ENCODE peak calls at places on chromosomes 16 and 17, in five cellular contexts. One of them, this sample, is unnamed.

GRCh38 chr17:41338961-41339485 is 11.6 kb downstream of the KRT33A start:
- DNase-seq in A549: no peak
- DNase-seq in tibial nerve: no peak
- DNase-seq in suprapubic skin: no peak
- DNase-seq in ovary: no peak
- DNase-seq in this sample: no peak

GRCh38 chr17:61461586-61461966 is 9.4 kb downstream of the TBX4 start:
- DNase-seq in A549: no peak
- DNase-seq in tibial nerve: no peak
- DNase-seq in suprapubic skin: peak
- DNase-seq in ovary: no peak
- DNase-seq in this sample: peak

GRCh38 chr16:67284699-67285646 is 5.6 kb downstream of the PLEKHG4 start:
- DNase-seq in A549: peak
- DNase-seq in tibial nerve: no peak
- DNase-seq in suprapubic skin: no peak
- DNase-seq in ovary: no peak
- DNase-seq in this sample: no peak

GRCh38 chr17:57811633-57812280 is 38.1 kb downstream of the MRPS23 start:
- DNase-seq in A549: no peak
- DNase-seq in tibial nerve: no peak
- DNase-seq in suprapubic skin: no peak
- DNase-seq in ovary: no peak
- DNase-seq in this sample: no peak

GRCh38 chr16:68252383-68252782 is 7.2 kb downstream of the PLA2G15 start:
- DNase-seq in A549: no peak
- DNase-seq in tibial nerve: no peak
- DNase-seq in suprapubic skin: no peak
- DNase-seq in ovary: no peak
- DNase-seq in this sample: no peak

GRCh38 chr17:40707720-40708119 is 4.2 kb upstream of the KRT24 start:
- DNase-seq in A549: peak
- DNase-seq in tibial nerve: peak
- DNase-seq in suprapubic skin: peak
- DNase-seq in ovary: no peak
- DNase-seq in this sample: peak

GRCh38 chr16:88287219-88287618 is 95.5 kb upstream of the ZNF469 start:
- DNase-seq in A549: peak
- DNase-seq in tibial nerve: no peak
- DNase-seq in suprapubic skin: no peak
- DNase-seq in ovary: no peak
- DNase-seq in this sample: no peak

GRCh38 chr16:83715217-83715920 is 92.4 kb upstream of the HSBP1 start:
- DNase-seq in A549: no peak
- DNase-seq in tibial nerve: no peak
- DNase-seq in suprapubic skin: peak
- DNase-seq in ovary: no peak
- DNase-seq in this sample: no peak

GRCh38 chr16:69003500-69003899 is 102.0 kb upstream of the HAS3 start:
- DNase-seq in A549: peak
- DNase-seq in tibial nerve: no peak
- DNase-seq in suprapubic skin: no peak
- DNase-seq in ovary: no peak
- DNase-seq in this sample: no peak

GRCh38 chr17:76271669-76272540 is 6.8 kb downstream of the UBALD2 start:
- DNase-seq in A549: no peak
- DNase-seq in tibial nerve: no peak
- DNase-seq in suprapubic skin: no peak
- DNase-seq in ovary: peak
- DNase-seq in this sample: no peak

GRCh38 chr16:86370036-86370435 is 140.3 kb upstream of the FOXF1 start:
- DNase-seq in A549: no peak
- DNase-seq in tibial nerve: no peak
- DNase-seq in suprapubic skin: no peak
- DNase-seq in ovary: no peak
- DNase-seq in this sample: no peak

GRCh38 chr17:8631554-8631877 is 991 bp upstream of the MYH10 start:
- DNase-seq in A549: no peak
- DNase-seq in tibial nerve: no peak
- DNase-seq in suprapubic skin: no peak
- DNase-seq in ovary: no peak
- DNase-seq in this sample: no peak

GRCh38 chr17:82396601-82397435 is 21.3 kb upstream of the HEXD start:
- DNase-seq in A549: no peak
- DNase-seq in tibial nerve: no peak
- DNase-seq in suprapubic skin: no peak
- DNase-seq in ovary: no peak
- DNase-seq in this sample: no peak

GRCh38 chr16:50268352-50268751 is 2.0 kb downstream of the ADCY7 start:
- DNase-seq in A549: no peak
- DNase-seq in tibial nerve: no peak
- DNase-seq in suprapubic skin: no peak
- DNase-seq in ovary: no peak
- DNase-seq in this sample: peak

GRCh38 chr17:7440113-7440822 is 956 bp downstream of the FGF11 start:
- DNase-seq in A549: peak
- DNase-seq in tibial nerve: no peak
- DNase-seq in suprapubic skin: peak
- DNase-seq in ovary: peak
- DNase-seq in this sample: peak

GRCh38 chr17:18182978-18183333 is 672 bp upstream of the ALKBH5 start:
- DNase-seq in A549: no peak
- DNase-seq in tibial nerve: peak
- DNase-seq in suprapubic skin: peak
- DNase-seq in ovary: peak
- DNase-seq in this sample: peak

DNA sequence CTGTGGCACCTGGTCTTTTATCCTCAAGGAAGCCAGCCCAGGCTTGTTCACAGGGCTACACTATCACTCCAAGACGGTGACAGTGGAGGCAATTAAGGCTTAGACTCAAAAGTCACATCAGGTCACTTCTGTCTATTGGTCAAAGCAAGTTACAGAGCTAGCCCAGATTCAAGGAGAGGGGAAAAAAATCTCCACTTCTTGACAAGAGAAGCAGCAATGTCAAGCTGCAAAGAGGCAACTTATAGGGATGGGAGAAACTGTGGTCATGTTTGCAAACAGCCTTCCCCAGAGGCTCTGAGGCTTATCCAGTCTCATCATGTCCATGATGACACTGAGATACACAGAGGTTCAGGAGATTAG is 31.6 kb downstream of the SERPINF1 start:
- DNase-seq in A549: no peak
- DNase-seq in tibial nerve: no peak
- DNase-seq in suprapubic skin: no peak
- DNase-seq in ovary: no peak
- DNase-seq in this sample: peak
- TF ChIP-seq EP300 in A549: no peak
- TF ChIP-seq EP300 in tibial nerve: no peak
- TF ChIP-seq EP300 in suprapubic skin: no peak
- TF ChIP-seq EP300 in ovary: no peak
- TF ChIP-seq EP300 in this sample: no peak

DNA sequence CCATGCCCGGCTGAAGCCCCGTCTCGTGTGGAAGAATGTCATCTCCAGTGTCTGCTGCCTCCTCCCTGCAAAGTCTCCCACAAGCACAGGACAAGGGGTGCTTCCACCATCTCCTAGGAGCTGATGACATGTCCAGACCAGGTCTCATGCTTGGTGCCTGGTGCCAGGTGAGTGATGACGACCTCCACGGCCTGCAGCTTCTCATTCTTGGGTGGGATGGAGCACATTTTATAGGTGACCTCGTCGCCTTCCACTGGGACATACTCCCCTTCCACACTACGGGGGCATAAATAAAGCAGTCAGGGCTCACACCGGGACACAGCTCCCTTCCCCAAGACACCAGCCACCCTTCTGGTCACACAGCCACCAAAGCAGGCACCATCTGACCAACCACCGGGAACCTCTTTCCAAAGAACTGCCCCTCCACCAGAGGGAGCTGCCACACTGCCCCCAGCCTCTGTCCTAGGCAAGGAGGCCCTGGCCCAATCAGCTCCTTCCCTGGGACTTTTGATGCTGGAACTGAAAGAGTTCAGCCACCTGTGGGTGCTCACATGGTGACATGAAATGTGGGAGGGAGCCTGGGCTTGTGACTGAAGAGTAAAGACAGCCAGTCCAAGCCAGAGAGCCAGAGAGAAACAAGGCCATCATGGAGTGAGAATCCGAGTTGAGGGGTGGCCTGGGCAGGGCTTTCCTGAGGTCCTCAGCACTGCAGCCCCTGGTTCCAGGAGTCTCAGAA is 13.6 kb downstream of the CARHSP1 start:
- DNase-seq in A549: no peak
- DNase-seq in tibial nerve: no peak
- DNase-seq in suprapubic skin: no peak
- DNase-seq in ovary: no peak
- DNase-seq in this sample: peak
- TF ChIP-seq CTCF in A549: no peak
- TF ChIP-seq CTCF in tibial nerve: no peak
- TF ChIP-seq CTCF in suprapubic skin: no peak
- TF ChIP-seq CTCF in ovary: no peak
- TF ChIP-seq CTCF in this sample: no peak

GRCh38 chr17:28792877-28793666 is 49.3 kb downstream of the TRAF4 start:
- DNase-seq in A549: peak
- DNase-seq in tibial nerve: no peak
- DNase-seq in suprapubic skin: no peak
- DNase-seq in ovary: no peak
- DNase-seq in this sample: no peak

GRCh38 chr17:28783161-28783560 is 39.4 kb downstream of the TRAF4 start:
- DNase-seq in A549: no peak
- DNase-seq in tibial nerve: no peak
- DNase-seq in suprapubic skin: no peak
- DNase-seq in ovary: no peak
- DNase-seq in this sample: no peak

GRCh38 chr17:28788100-28788499 is 44.3 kb downstream of the TRAF4 start:
- DNase-seq in A549: no peak
- DNase-seq in tibial nerve: no peak
- DNase-seq in suprapubic skin: no peak
- DNase-seq in ovary: no peak
- DNase-seq in this sample: no peak
- TF ChIP-seq EP300 in A549: no peak
- TF ChIP-seq EP300 in tibial nerve: no peak
- TF ChIP-seq EP300 in suprapubic skin: no peak
- TF ChIP-seq EP300 in ovary: no peak
- TF ChIP-seq EP300 in this sample: no peak

DNA sequence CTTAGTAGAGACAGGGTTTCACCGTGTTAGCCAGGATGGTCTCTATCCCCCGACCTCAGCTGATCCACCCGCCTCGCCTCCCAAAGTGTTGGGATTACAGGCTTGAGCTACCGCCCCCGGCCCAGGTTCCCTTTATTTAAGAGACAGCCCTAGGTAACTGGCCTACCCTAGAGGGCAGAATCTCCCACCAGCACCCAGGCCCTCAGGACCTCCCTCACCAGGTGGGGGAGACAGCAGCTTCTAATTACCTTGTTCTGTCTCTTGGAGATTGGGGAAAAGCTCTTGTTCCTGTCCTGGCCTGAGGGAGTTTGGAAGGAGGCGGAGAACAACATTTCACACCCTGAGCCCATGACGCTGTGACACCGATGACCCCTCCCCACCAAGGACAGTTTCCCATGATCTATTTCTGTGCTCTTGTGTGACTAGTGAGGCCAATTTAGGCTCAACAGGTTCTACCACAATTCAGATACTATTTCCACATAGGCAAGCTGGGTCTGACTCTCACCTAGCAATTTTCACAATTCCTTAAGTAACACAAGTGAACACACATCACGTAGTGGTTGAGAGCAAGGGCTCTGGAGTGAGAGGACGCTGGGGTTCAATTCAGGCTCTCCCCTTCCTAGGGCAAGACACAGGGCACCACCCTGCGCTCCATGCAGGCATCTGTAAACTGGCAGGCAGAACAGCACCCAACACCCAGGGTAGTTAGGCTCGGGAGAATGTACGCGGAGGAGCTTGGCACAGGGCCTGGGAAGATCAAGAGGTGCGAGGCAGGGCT is 20.4 kb downstream of the HDAC5 start:
- DNase-seq in A549: no peak
- DNase-seq in tibial nerve: no peak
- DNase-seq in suprapubic skin: no peak
- DNase-seq in ovary: no peak
- DNase-seq in this sample: no peak
- TF ChIP-seq CTCF in A549: no peak
- TF ChIP-seq CTCF in tibial nerve: no peak
- TF ChIP-seq CTCF in suprapubic skin: no peak
- TF ChIP-seq CTCF in ovary: no peak
- TF ChIP-seq CTCF in this sample: no peak

GRCh38 chr17:42964161-42964932 is at the start of gene AARSD1:
- DNase-seq in A549: peak
- DNase-seq in tibial nerve: peak
- DNase-seq in suprapubic skin: peak
- DNase-seq in ovary: peak
- DNase-seq in this sample: peak
- TF ChIP-seq EP300 in A549: no peak
- TF ChIP-seq EP300 in tibial nerve: peak
- TF ChIP-seq EP300 in suprapubic skin: peak
- TF ChIP-seq EP300 in ovary: no peak
- TF ChIP-seq EP300 in this sample: no peak

GRCh38 chr17:63842540-63843386 is at the start of gene SMARCD2:
- DNase-seq in A549: peak
- DNase-seq in tibial nerve: peak
- DNase-seq in suprapubic skin: peak
- DNase-seq in ovary: peak
- DNase-seq in this sample: peak
- TF ChIP-seq CTCF in A549: no peak
- TF ChIP-seq CTCF in tibial nerve: no peak
- TF ChIP-seq CTCF in suprapubic skin: no peak
- TF ChIP-seq CTCF in ovary: no peak
- TF ChIP-seq CTCF in this sample: no peak